ENCODE peak calls at places on chromosomes 7 and 10, in four cellular contexts. O is neuronal stem cell, Z is fibroblast of villous mesenchyme, S is Panc1. F is an unnamed sample.

GRCh38 chr10:73097305-73097670 is 622 bp upstream of the P4HA1 start:
- DNase-seq in O (no peak), Z (no peak), S (no peak), F (no peak)

GRCh38 chr7:158933468-158934139 is 77.2 kb downstream of the DYNC2I1 start:
- DNase-seq in O (no peak), Z (no peak), S (no peak), F (no peak)

GRCh38 chr7:55345292-55345691 is 19.8 kb upstream of the LANCL2 start:
- DNase-seq in O (no peak), Z (no peak), S (no peak), F (no peak)

GRCh38 chr7:133051066-133051465 is 30.8 kb downstream of the CHCHD3 start:
- DNase-seq in O (no peak), Z (peak), S (no peak), F (no peak)

GRCh38 chr10:11757452-11757819 is 15.3 kb downstream of the ECHDC3 start:
- DNase-seq in O (no peak), Z (peak), S (no peak), F (peak)

GRCh38 chr7:27295236-27295635 is 52.6 kb downstream of the EVX1 start:
- DNase-seq in O (no peak), Z (no peak), S (no peak), F (peak)

GRCh38 chr7:48118041-48118440 is 29.0 kb downstream of the UPP1 start:
- DNase-seq in O (no peak), Z (peak), S (no peak), F (no peak)

GRCh38 chr7:5659584-5659983 is 121.9 kb downstream of the RNF216 start:
- DNase-seq in O (no peak), Z (no peak), S (no peak), F (no peak)

GRCh38 chr7:100867040-100867795 is at the start of gene TRIP6:
- DNase-seq in O (peak), Z (peak), S (no peak), F (no peak)

GRCh38 chr7:12653127-12653917 is 34.1 kb upstream of the ARL4A start:
- DNase-seq in O (no peak), Z (peak), S (no peak), F (no peak)

GRCh38 chr10:111429288-111430028 is 352.6 kb downstream of the ADRA2A start:
- DNase-seq in O (no peak), Z (no peak), S (no peak), F (no peak)

GRCh38 chr10:118729641-118730258 is 25.0 kb downstream of the CACUL1 start:
- DNase-seq in O (no peak), Z (no peak), S (no peak), F (no peak)

GRCh38 chr7:77935652-77936348 is 137.2 kb downstream of the PHTF2 start:
- DNase-seq in O (no peak), Z (no peak), S (no peak), F (no peak)

GRCh38 chr7:8042796-8043535 is 74.4 kb downstream of the GLCCI1 start:
- DNase-seq in O (no peak), Z (no peak), S (no peak), F (peak)

GRCh38 chr7:73702226-73702625 is 17.2 kb downstream of the STX1A start:
- DNase-seq in O (no peak), Z (no peak), S (no peak), F (no peak)

GRCh38 chr10:49109669-49110335 is 5.5 kb downstream of the VSTM4 start:
- DNase-seq in O (no peak), Z (peak), S (no peak), F (no peak)

GRCh38 chr10:48526371-48526821 is 78.5 kb downstream of the ARHGAP22 start:
- DNase-seq in O (peak), Z (peak), S (no peak), F (no peak)

GRCh38 chr7:2944729-2945128 is 98.9 kb downstream of the CARD11 start:
- DNase-seq in O (no peak), Z (no peak), S (no peak), F (no peak)

GRCh38 chr7:156318426-156318825 is 322.1 kb upstream of the RNF32 start:
- DNase-seq in O (no peak), Z (no peak), S (no peak), F (no peak)

GRCh38 chr10:89659185-89660131 is 14.4 kb upstream of the PANK1 start:
- DNase-seq in O (no peak), Z (peak), S (no peak), F (no peak)

GRCh38 chr10:122001698-122002097 is 12.7 kb downstream of the TACC2 start:
- DNase-seq in O (no peak), Z (no peak), S (no peak), F (no peak)

GRCh38 chr7:80428161-80429054 is 83.5 kb downstream of the GNAT3 start:
- DNase-seq in O (peak), Z (peak), S (peak), F (peak)

GRCh38 chr7:100013328-100013676 is 2.1 kb upstream of the ZKSCAN1 start:
- DNase-seq in O (no peak), Z (no peak), S (no peak), F (no peak)

GRCh38 chr7:100860702-100861615 is 6.2 kb upstream of the TRIP6 start:
- DNase-seq in O (no peak), Z (no peak), S (no peak), F (no peak)

GRCh38 chr10:59580257-59580863 is 129.3 kb downstream of the SLC16A9 start:
- DNase-seq in O (no peak), Z (peak), S (peak), F (peak)

GRCh38 chr7:40859965-40860543 is 725.2 kb downstream of the SUGCT start:
- DNase-seq in O (no peak), Z (no peak), S (no peak), F (no peak)

GRCh38 chr10:70558871-70559810 is 43.4 kb downstream of the PRF1 start:
- DNase-seq in O (no peak), Z (peak), S (no peak), F (no peak)
- H3K4me3 ChIP-seq in O (no peak), Z (peak), S (peak), F (no peak)

GRCh38 chr10:102112210-102112817 is 7.9 kb downstream of the LDB1 start:
- DNase-seq in O (no peak), Z (no peak), S (no peak), F (no peak)
- H3K4me3 ChIP-seq in O (peak), Z (no peak), S (no peak), F (no peak)

DNA sequence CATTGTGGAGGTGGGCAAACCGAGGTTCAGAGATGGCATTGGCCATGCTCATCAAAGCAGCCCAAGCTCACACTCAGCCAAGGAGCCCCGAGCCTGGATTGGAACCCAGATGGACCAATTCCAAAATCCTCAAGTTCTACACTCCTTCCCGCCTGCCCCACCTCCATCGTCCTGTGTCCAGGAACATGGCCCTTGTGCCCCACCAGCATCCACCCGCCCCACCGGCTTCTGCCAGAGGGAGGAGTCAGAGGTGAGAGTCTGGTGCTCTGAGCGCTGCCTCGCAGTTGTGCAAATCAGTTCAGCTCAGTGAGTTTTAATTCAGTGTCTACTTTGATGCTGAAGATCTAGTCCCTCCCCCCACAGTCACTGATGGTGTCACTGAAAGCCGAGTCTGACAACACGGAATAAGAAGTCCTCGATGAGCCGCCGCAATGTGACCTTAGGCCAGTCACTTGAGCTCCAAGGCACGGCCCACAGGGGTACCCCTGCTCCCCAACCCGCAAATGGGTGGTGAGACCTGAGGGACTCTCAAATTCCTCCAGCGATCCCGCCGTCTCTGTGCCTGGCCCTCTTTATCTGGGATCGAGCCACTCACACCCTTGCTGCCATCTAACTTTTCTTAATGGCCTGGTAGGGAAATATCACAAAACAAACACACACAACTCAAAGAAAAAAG is 26.3 kb downstream of the PRKAG2 start:
- DNase-seq in O (no peak), Z (no peak), S (no peak), F (no peak)
- H3K4me3 ChIP-seq in O (no peak), Z (no peak), S (no peak), F (no peak)

DNA sequence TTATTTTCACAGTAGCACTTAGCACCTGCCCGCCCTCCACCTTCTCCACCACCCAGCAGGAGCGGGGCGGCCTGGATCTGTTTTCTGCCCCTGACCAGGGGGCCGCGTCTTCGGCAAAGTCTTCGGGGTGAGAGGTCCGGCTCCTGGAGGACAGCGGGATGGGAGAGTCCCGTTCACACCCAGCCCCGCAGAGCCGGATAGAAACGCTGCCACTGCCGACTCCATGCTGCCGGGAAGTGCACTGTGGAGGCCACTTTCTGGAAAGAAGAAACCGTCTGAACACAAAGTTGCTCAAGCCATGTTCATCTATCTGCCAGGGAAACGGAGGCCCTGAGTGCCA is 14.5 kb upstream of the ZNF273 start:
- DNase-seq in O (no peak), Z (no peak), S (no peak), F (no peak)
- H3K4me3 ChIP-seq in O (peak), Z (peak), S (peak), F (no peak)

DNA sequence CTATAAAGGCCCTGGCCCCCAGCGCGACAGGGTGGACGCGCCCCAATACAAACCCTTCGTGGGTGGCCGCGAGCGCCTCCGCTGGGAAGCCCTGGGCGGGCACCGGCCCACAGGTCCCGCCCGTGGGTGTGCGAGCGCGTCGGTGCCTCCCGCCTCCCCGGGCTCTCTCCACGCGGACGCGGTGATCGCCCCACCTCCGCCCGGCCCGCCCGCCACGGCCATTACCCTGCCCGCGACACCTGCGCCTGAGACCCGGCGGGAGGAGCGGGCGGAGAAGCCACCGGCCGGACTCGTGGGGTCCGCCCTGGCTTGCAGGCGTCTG is 81.2 kb downstream of the PAX2 start:
- DNase-seq in O (no peak), Z (no peak), S (no peak), F (no peak)
- H3K4me3 ChIP-seq in O (no peak), Z (no peak), S (no peak), F (peak)

GRCh38 chr7:13981070-13981469 is 8.4 kb downstream of the ETV1 start:
- DNase-seq in O (no peak), Z (peak), S (peak), F (peak)

GRCh38 chr7:13979671-13980438 is 9.6 kb downstream of the ETV1 start:
- DNase-seq in O (no peak), Z (peak), S (no peak), F (no peak)

GRCh38 chr7:13984831-13985685 is 4.4 kb downstream of the ETV1 start:
- DNase-seq in O (no peak), Z (no peak), S (no peak), F (no peak)

GRCh38 chr7:13982940-13983677 is 6.4 kb downstream of the ETV1 start:
- DNase-seq in O (no peak), Z (peak), S (no peak), F (no peak)

GRCh38 chr7:13980474-13980873 is 9.0 kb downstream of the ETV1 start:
- DNase-seq in O (no peak), Z (peak), S (no peak), F (peak)
- H3K4me3 ChIP-seq in O (no peak), Z (no peak), S (no peak), F (no peak)

GRCh38 chr10:61787170-61787569 is 114.3 kb upstream of the ARID5B start:
- DNase-seq in O (no peak), Z (no peak), S (no peak), F (no peak)
- H3K4me3 ChIP-seq in O (no peak), Z (no peak), S (no peak), F (no peak)

GRCh38 chr7:97005764-97006145 is 402 bp downstream of the DLX6 start:
- DNase-seq in O (no peak), Z (no peak), S (no peak), F (no peak)
- H3K4me3 ChIP-seq in O (peak), Z (peak), S (peak), F (no peak)

F was measured in LNCaP clone FGC.